ENCODE peak calls at places on chromosomes 6 and 20, in eight cellular contexts. One of them, this sample, is unnamed.

GRCh38 chr6:52576392-52577021 is 353 bp downstream of the TRAM2 start:
- DNase-seq in C1 segment of cervical spinal cord: peak; percentile 54
- DNase-seq in AML-193: peak; percentile 62
- DNase-seq in RWPE1: peak; percentile 64
- DNase-seq in CD8-positive, alpha-beta T cell: peak; percentile 55
- DNase-seq in upper lobe of right lung: peak; percentile 83
- DNase-seq in uterus: peak; percentile 70
- DNase-seq in iris pigment epithelial cell: peak; percentile 88
- DNase-seq in this sample: peak; percentile 87

GRCh38 chr20:872855-873520 is 39.5 kb downstream of the FAM110A start:
- DNase-seq in C1 segment of cervical spinal cord: no peak
- DNase-seq in AML-193: no peak
- DNase-seq in RWPE1: no peak
- DNase-seq in CD8-positive, alpha-beta T cell: no peak
- DNase-seq in upper lobe of right lung: no peak
- DNase-seq in uterus: no peak
- DNase-seq in iris pigment epithelial cell: no peak
- DNase-seq in this sample: no peak

GRCh38 chr20:61972910-61973508 is 92.7 kb downstream of the TAF4 start:
- DNase-seq in C1 segment of cervical spinal cord: no peak
- DNase-seq in AML-193: no peak
- DNase-seq in RWPE1: no peak
- DNase-seq in CD8-positive, alpha-beta T cell: no peak
- DNase-seq in upper lobe of right lung: no peak
- DNase-seq in uterus: no peak
- DNase-seq in iris pigment epithelial cell: no peak
- DNase-seq in this sample: no peak

GRCh38 chr20:5067877-5068276 is 51.9 kb downstream of the PCNA start:
- DNase-seq in C1 segment of cervical spinal cord: no peak
- DNase-seq in AML-193: no peak
- DNase-seq in RWPE1: no peak
- DNase-seq in CD8-positive, alpha-beta T cell: no peak
- DNase-seq in upper lobe of right lung: no peak
- DNase-seq in uterus: no peak
- DNase-seq in iris pigment epithelial cell: no peak
- DNase-seq in this sample: no peak

GRCh38 chr20:11675920-11676617 is 241.6 kb upstream of the BTBD3 start:
- DNase-seq in C1 segment of cervical spinal cord: no peak
- DNase-seq in AML-193: no peak
- DNase-seq in RWPE1: no peak
- DNase-seq in CD8-positive, alpha-beta T cell: no peak
- DNase-seq in upper lobe of right lung: no peak
- DNase-seq in uterus: no peak
- DNase-seq in iris pigment epithelial cell: peak; percentile 8
- DNase-seq in this sample: no peak

GRCh38 chr20:2403291-2404052 is 22.8 kb downstream of the TGM6 start:
- DNase-seq in C1 segment of cervical spinal cord: no peak
- DNase-seq in AML-193: no peak
- DNase-seq in RWPE1: no peak
- DNase-seq in CD8-positive, alpha-beta T cell: no peak
- DNase-seq in upper lobe of right lung: no peak
- DNase-seq in uterus: no peak
- DNase-seq in iris pigment epithelial cell: no peak
- DNase-seq in this sample: no peak

GRCh38 chr6:89148016-89148750 is 2.3 kb downstream of the PM20D2 start:
- DNase-seq in C1 segment of cervical spinal cord: no peak
- DNase-seq in AML-193: no peak
- DNase-seq in RWPE1: no peak
- DNase-seq in CD8-positive, alpha-beta T cell: no peak
- DNase-seq in upper lobe of right lung: no peak
- DNase-seq in uterus: no peak
- DNase-seq in iris pigment epithelial cell: no peak
- DNase-seq in this sample: no peak

GRCh38 chr6:105900120-105900937 is 185.8 kb upstream of the PRDM1 start:
- DNase-seq in C1 segment of cervical spinal cord: no peak
- DNase-seq in AML-193: no peak
- DNase-seq in RWPE1: no peak
- DNase-seq in CD8-positive, alpha-beta T cell: no peak
- DNase-seq in upper lobe of right lung: no peak
- DNase-seq in uterus: no peak
- DNase-seq in iris pigment epithelial cell: peak; percentile 40
- DNase-seq in this sample: no peak

GRCh38 chr6:158223926-158224325 is 55.8 kb downstream of the GTF2H5 start:
- DNase-seq in C1 segment of cervical spinal cord: no peak
- DNase-seq in AML-193: no peak
- DNase-seq in RWPE1: no peak
- DNase-seq in CD8-positive, alpha-beta T cell: no peak
- DNase-seq in upper lobe of right lung: no peak
- DNase-seq in uterus: no peak
- DNase-seq in iris pigment epithelial cell: no peak
- DNase-seq in this sample: no peak

GRCh38 chr20:24768977-24769675 is 179.9 kb upstream of the CST7 start:
- DNase-seq in C1 segment of cervical spinal cord: no peak
- DNase-seq in AML-193: no peak
- DNase-seq in RWPE1: no peak
- DNase-seq in CD8-positive, alpha-beta T cell: no peak
- DNase-seq in upper lobe of right lung: no peak
- DNase-seq in uterus: no peak
- DNase-seq in iris pigment epithelial cell: peak; percentile 7
- DNase-seq in this sample: no peak